ENCODE peak calls at places on chromosomes 2 and 18, in eight cellular contexts. Z is activated CD8-positive, alpha-beta T cell treated with anti-CD3 and anti-CD28 coated beads, Interleukin-2, amount 10 ng/mL, durations not matched to agents 7 days and 5 days; N is cerebellar cortex; F is activated T-helper 9 cell treated with anti-CD3 and anti-CD28 coated beads, Interleukin-2, amount 50 U/mL, for 16 hours; C is sciatic nerve; U is HS-27A; S is fibroblast of pulmonary artery; P is NCI-H1436 treated with DMSO at 0.1 percent for 48 hours. X is an unnamed sample.

GRCh38 chr2:118981627-118982026 is 39.6 kb downstream of the MARCO start:
- DNase-seq in Z (no peak), N (no peak), F (no peak), C (peak), U (no peak), S (no peak), P (no peak), X (no peak)

GRCh38 chr2:197211881-197212342 is 98.7 kb downstream of the ANKRD44 start:
- DNase-seq in Z (no peak), N (no peak), F (no peak), C (no peak), U (no peak), S (no peak), P (no peak), X (no peak)

GRCh38 chr2:88657131-88657530 is 29.9 kb upstream of the EIF2AK3 start:
- DNase-seq in Z (no peak), N (no peak), F (no peak), C (no peak), U (no peak), S (no peak), P (no peak), X (no peak)

GRCh38 chr2:184906709-184907108 is 308.4 kb downstream of the ZNF804A start:
- DNase-seq in Z (no peak), N (peak), F (no peak), C (no peak), U (no peak), S (peak), P (no peak), X (no peak)

GRCh38 chr2:63755216-63755615 is 86.5 kb upstream of the UGP2 start:
- DNase-seq in Z (no peak), N (no peak), F (no peak), C (no peak), U (no peak), S (no peak), P (no peak), X (no peak)

GRCh38 chr2:38315707-38316333 is 61.3 kb downstream of the ATL2 start:
- DNase-seq in Z (peak), N (peak), F (no peak), C (no peak), U (no peak), S (peak), P (no peak), X (no peak)

GRCh38 chr2:172988728-172989127 is 86.9 kb upstream of the MAP3K20 start:
- DNase-seq in Z (no peak), N (no peak), F (no peak), C (no peak), U (no peak), S (no peak), P (no peak), X (no peak)

GRCh38 chr18:79378416-79379250 is 17.1 kb upstream of the NFATC1 start:
- DNase-seq in Z (peak), N (peak), F (peak), C (peak), U (no peak), S (peak), P (no peak), X (peak)

GRCh38 chr18:79490593-79491551 is 95.1 kb downstream of the NFATC1 start:
- DNase-seq in Z (no peak), N (no peak), F (no peak), C (peak), U (no peak), S (no peak), P (no peak), X (no peak)

X was measured in activated gamma-delta T cell treated with anti-CD3 and anti-CD28 coated beads, Interleukin-2, amount 50 U/mL, for 16 hours.